ENCODE peak calls at places on chromosomes 4 and X, in nine cellular contexts. I, J, L, S, D, O, M, X and C are unnamed samples.

GRCh38 chr4:52958232-52958631 is 96.1 kb downstream of the RASL11B start:
- DNase-seq in I (no peak), J (no peak), L (no peak), S (no peak), D (no peak), O (no peak), M (no peak), X (no peak), C (no peak)

GRCh38 chr4:169314906-169315305 is 44.1 kb upstream of the SH3RF1 start:
- DNase-seq in I (peak), J (no peak), L (no peak), S (no peak), D (peak), O (peak), M (no peak), X (peak), C (no peak)

GRCh38 chr4:122163301-122163700 is 11.2 kb downstream of the BLTP1 start:
- DNase-seq in I (no peak), J (no peak), L (no peak), S (no peak), D (no peak), O (no peak), M (no peak), X (no peak), C (no peak)

GRCh38 chr4:145937021-145937861 is 1.4 kb downstream of the ZNF827 start:
- DNase-seq in I (peak), J (peak), L (peak), S (no peak), D (peak), O (peak), M (peak), X (peak), C (no peak)

GRCh38 chr4:164779080-164779479 is 25.1 kb downstream of the SMIM31 start:
- DNase-seq in I (no peak), J (no peak), L (no peak), S (no peak), D (no peak), O (no peak), M (peak), X (no peak), C (no peak)

GRCh38 chrX:34656842-34657780 is at the start of gene TMEM47:
- DNase-seq in I (peak), J (no peak), L (peak), S (no peak), D (peak), O (peak), M (peak), X (peak), C (peak)

GRCh38 chr4:83266689-83267088 is 17.9 kb downstream of the COQ2 start:
- DNase-seq in I (no peak), J (no peak), L (no peak), S (no peak), D (no peak), O (no peak), M (peak), X (no peak), C (no peak)

GRCh38 chr4:7802093-7802726 is 137.5 kb downstream of the AFAP1 start:
- DNase-seq in I (peak), J (peak), L (peak), S (peak), D (peak), O (peak), M (peak), X (peak), C (peak)

GRCh38 chr4:14749910-14750309 is 252.4 kb upstream of the CPEB2 start:
- DNase-seq in I (no peak), J (no peak), L (no peak), S (no peak), D (peak), O (no peak), M (peak), X (peak), C (no peak)

GRCh38 chr4:174607792-174608191 is 85.5 kb upstream of the HPGD start:
- DNase-seq in I (no peak), J (no peak), L (no peak), S (no peak), D (no peak), O (no peak), M (no peak), X (no peak), C (no peak)

GRCh38 chr4:110020139-110020538 is 107.5 kb downstream of the EGF start:
- DNase-seq in I (no peak), J (no peak), L (no peak), S (no peak), D (no peak), O (no peak), M (no peak), X (no peak), C (no peak)

GRCh38 chr4:89837385-89837995 is 529 bp upstream of the SNCA start:
- DNase-seq in I (no peak), J (no peak), L (peak), S (no peak), D (peak), O (no peak), M (no peak), X (peak), C (peak)

GRCh38 chr4:95190751-95191436 is 357.9 kb downstream of the UNC5C start:
- DNase-seq in I (no peak), J (no peak), L (no peak), S (no peak), D (peak), O (no peak), M (no peak), X (no peak), C (no peak)

GRCh38 chr4:157576671-157577070 is 356.1 kb downstream of the GRIA2 start:
- DNase-seq in I (no peak), J (no peak), L (no peak), S (no peak), D (no peak), O (no peak), M (no peak), X (no peak), C (no peak)

GRCh38 chrX:22135171-22135711 is 103.1 kb downstream of the PHEX start:
- DNase-seq in I (no peak), J (no peak), L (no peak), S (peak), D (peak), O (no peak), M (peak), X (peak), C (no peak)

GRCh38 chr4:81495308-81495707 is 23.6 kb upstream of the RASGEF1B start:
- DNase-seq in I (no peak), J (no peak), L (no peak), S (no peak), D (no peak), O (no peak), M (no peak), X (no peak), C (no peak)

GRCh38 chrX:129781134-129782014 is 1.6 kb downstream of the SASH3 start:
- DNase-seq in I (no peak), J (peak), L (no peak), S (no peak), D (no peak), O (peak), M (peak), X (no peak), C (no peak)

GRCh38 chr4:145213245-145213644 is 32.9 kb upstream of the OTUD4 start:
- DNase-seq in I (no peak), J (no peak), L (no peak), S (no peak), D (no peak), O (no peak), M (no peak), X (no peak), C (no peak)

GRCh38 chrX:109952050-109952449 is 50.9 kb upstream of the TMEM164 start:
- DNase-seq in I (no peak), J (no peak), L (no peak), S (peak), D (peak), O (peak), M (no peak), X (no peak), C (no peak)

GRCh38 chr4:76611164-76611563 is 176.1 kb downstream of the SHROOM3 start:
- DNase-seq in I (no peak), J (no peak), L (no peak), S (no peak), D (no peak), O (no peak), M (no peak), X (no peak), C (no peak)

GRCh38 chr4:15376594-15376993 is 51.2 kb upstream of the C1QTNF7 start:
- DNase-seq in I (no peak), J (no peak), L (no peak), S (no peak), D (peak), O (no peak), M (peak), X (peak), C (no peak)

GRCh38 chr4:11416071-11416766 is 12.5 kb downstream of the HS3ST1 start:
- DNase-seq in I (no peak), J (no peak), L (no peak), S (no peak), D (no peak), O (no peak), M (no peak), X (no peak), C (no peak)

GRCh38 chr4:1060121-1060520 is 48.7 kb downstream of the FGFRL1 start:
- DNase-seq in I (peak), J (no peak), L (no peak), S (no peak), D (no peak), O (no peak), M (no peak), X (no peak), C (no peak)

GRCh38 chr4:8533274-8533865 is 46.8 kb upstream of the GPR78 start:
- DNase-seq in I (no peak), J (no peak), L (no peak), S (no peak), D (no peak), O (no peak), M (peak), X (no peak), C (no peak)

GRCh38 chrX:123184858-123185251 is 777 bp downstream of the GRIA3 start:
- DNase-seq in I (peak), J (no peak), L (peak), S (no peak), D (no peak), O (no peak), M (no peak), X (peak), C (peak)

GRCh38 chr4:80452768-80453167 is 117.2 kb downstream of the CFAP299 start:
- DNase-seq in I (no peak), J (no peak), L (no peak), S (no peak), D (no peak), O (no peak), M (no peak), X (peak), C (no peak)

GRCh38 chr4:23967281-23967680 is 77.4 kb upstream of the PPARGC1A start:
- DNase-seq in I (no peak), J (no peak), L (no peak), S (no peak), D (no peak), O (no peak), M (no peak), X (no peak), C (no peak)
- TF ChIP-seq CTCF in I (no peak), J (no peak), L (no peak), S (no peak), D (no peak), O (no peak), M (no peak), X (no peak), C (no peak)

GRCh38 chr4:23966720-23967119 is 76.9 kb upstream of the PPARGC1A start:
- DNase-seq in I (no peak), J (no peak), L (no peak), S (no peak), D (peak), O (no peak), M (no peak), X (peak), C (no peak)
- TF ChIP-seq CTCF in I (no peak), J (no peak), L (peak), S (no peak), D (no peak), O (no peak), M (peak), X (peak), C (peak)

GRCh38 chr4:64584981-64585557 is 175.8 kb upstream of the TECRL start:
- DNase-seq in I (no peak), J (no peak), L (peak), S (no peak), D (peak), O (no peak), M (no peak), X (peak), C (no peak)
- TF ChIP-seq CTCF in I (peak), J (peak), L (peak), S (peak), D (peak), O (no peak), M (peak), X (peak), C (peak)

GRCh38 chr4:5385741-5386251 is 322.6 kb downstream of the EVC2 start:
- DNase-seq in I (no peak), J (no peak), L (no peak), S (no peak), D (no peak), O (no peak), M (no peak), X (no peak), C (no peak)

GRCh38 chr4:5386921-5387320 is 321.4 kb downstream of the EVC2 start:
- DNase-seq in I (no peak), J (no peak), L (no peak), S (no peak), D (no peak), O (no peak), M (no peak), X (no peak), C (no peak)

GRCh38 chr4:5391492-5391891 is 316.9 kb downstream of the EVC2 start:
- DNase-seq in I (no peak), J (no peak), L (no peak), S (no peak), D (no peak), O (no peak), M (peak), X (no peak), C (no peak)

GRCh38 chr4:5389756-5390155 is 318.6 kb downstream of the EVC2 start:
- DNase-seq in I (no peak), J (no peak), L (no peak), S (no peak), D (no peak), O (no peak), M (no peak), X (no peak), C (no peak)

GRCh38 chr4:5387457-5387856 is 320.9 kb downstream of the EVC2 start:
- DNase-seq in I (no peak), J (no peak), L (no peak), S (no peak), D (no peak), O (no peak), M (no peak), X (no peak), C (no peak)
- TF ChIP-seq CTCF in I (no peak), J (no peak), L (no peak), S (peak), D (no peak), O (no peak), M (no peak), X (no peak), C (no peak)

GRCh38 chrX:44943007-44943406 is 70.0 kb downstream of the KDM6A start:
- DNase-seq in I (no peak), J (no peak), L (no peak), S (no peak), D (no peak), O (no peak), M (no peak), X (no peak), C (no peak)

GRCh38 chrX:44946771-44947170 is 73.8 kb downstream of the KDM6A start:
- DNase-seq in I (no peak), J (no peak), L (no peak), S (no peak), D (peak), O (no peak), M (peak), X (peak), C (no peak)

GRCh38 chrX:44947995-44948394 is 75.0 kb downstream of the KDM6A start:
- DNase-seq in I (no peak), J (no peak), L (no peak), S (no peak), D (no peak), O (no peak), M (no peak), X (no peak), C (no peak)

GRCh38 chrX:44944894-44945293 is 71.9 kb downstream of the KDM6A start:
- DNase-seq in I (no peak), J (no peak), L (no peak), S (no peak), D (no peak), O (no peak), M (no peak), X (no peak), C (no peak)

GRCh38 chrX:44945736-44946135 is 72.7 kb downstream of the KDM6A start:
- DNase-seq in I (no peak), J (no peak), L (no peak), S (no peak), D (peak), O (no peak), M (no peak), X (no peak), C (no peak)
- TF ChIP-seq CTCF in I (no peak), J (no peak), L (no peak), S (no peak), D (no peak), O (no peak), M (peak), X (peak), C (no peak)

DNA sequence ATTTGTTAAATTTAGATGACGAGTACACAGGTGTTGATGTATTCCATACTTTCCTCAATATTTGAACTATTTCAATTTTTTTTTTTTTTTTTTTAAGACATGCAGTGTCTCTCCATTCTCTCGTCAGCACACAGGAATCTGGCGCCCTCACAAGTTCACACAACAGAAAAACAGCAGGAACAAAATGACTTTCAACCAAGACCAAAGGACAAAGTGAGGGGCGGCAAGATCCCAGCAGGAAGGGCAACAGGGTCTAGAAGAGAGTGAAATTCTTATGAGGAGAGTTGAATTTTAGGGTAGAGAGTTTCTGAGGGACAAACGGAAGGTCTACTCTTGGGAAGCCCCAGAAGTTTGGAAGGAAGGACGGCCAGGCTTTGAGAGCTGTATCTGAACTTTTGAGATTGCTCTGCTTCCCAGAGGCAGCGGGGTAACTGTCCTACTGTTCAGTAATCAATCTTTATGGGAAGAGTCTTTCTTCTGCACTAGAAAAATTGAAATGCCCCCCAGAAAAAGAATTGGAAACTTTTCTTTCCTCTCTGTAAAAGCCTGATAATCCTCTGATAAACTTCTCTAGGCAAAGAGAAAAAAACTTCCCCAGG is 760.2 kb downstream of the RAB28 start:
- DNase-seq in I (no peak), J (no peak), L (no peak), S (no peak), D (peak), O (no peak), M (no peak), X (no peak), C (no peak)
- TF ChIP-seq CTCF in I (no peak), J (no peak), L (no peak), S (no peak), D (peak), O (no peak), M (peak), X (no peak), C (no peak)

DNA sequence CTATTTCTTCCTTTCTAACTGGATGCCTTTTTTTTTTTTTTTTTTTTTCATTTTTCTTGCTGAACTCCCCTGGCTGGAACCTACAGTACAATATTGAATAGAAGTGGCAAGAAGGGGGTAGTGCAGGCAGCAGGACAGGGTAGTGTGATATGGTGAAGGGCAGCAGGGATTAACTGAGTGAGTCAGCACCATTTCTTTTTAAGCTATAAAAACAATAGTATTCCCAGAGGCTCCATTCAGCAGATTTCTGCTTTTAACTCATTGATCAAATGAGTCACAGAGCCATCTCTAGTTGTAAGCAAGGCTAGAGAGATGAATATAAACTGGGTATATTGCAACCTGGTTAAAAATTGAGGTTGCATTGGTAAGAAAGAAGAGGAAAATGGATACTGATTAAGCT is 53.6 kb upstream of the SETD7 start:
- DNase-seq in I (no peak), J (no peak), L (no peak), S (peak), D (peak), O (no peak), M (peak), X (peak), C (no peak)
- TF ChIP-seq CTCF in I (no peak), J (no peak), L (no peak), S (no peak), D (no peak), O (no peak), M (peak), X (no peak), C (no peak)

DNA sequence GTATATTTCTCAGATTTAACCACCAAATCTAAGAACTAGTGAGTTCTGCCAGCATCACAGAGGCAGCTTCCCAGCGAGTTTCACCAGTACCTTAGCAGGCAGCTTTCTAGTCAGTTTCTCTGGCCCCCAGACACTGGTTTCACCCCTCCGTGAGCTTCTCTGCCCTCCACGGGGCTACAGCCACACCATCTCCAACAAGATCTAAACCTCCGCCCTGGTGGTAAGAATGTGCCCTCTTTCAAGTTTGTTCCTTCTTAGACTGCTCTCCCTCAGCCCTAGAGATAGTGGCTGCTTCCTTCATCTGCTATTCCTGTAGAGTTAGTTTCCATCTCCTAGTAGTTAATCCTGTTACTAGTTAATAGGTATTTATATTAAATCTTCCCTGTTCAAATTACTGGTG is 60.5 kb upstream of the TAB3 start:
- DNase-seq in I (no peak), J (no peak), L (no peak), S (no peak), D (no peak), O (no peak), M (no peak), X (no peak), C (no peak)
- TF ChIP-seq CTCF in I (no peak), J (no peak), L (no peak), S (no peak), D (no peak), O (no peak), M (no peak), X (no peak), C (no peak)

DNA sequence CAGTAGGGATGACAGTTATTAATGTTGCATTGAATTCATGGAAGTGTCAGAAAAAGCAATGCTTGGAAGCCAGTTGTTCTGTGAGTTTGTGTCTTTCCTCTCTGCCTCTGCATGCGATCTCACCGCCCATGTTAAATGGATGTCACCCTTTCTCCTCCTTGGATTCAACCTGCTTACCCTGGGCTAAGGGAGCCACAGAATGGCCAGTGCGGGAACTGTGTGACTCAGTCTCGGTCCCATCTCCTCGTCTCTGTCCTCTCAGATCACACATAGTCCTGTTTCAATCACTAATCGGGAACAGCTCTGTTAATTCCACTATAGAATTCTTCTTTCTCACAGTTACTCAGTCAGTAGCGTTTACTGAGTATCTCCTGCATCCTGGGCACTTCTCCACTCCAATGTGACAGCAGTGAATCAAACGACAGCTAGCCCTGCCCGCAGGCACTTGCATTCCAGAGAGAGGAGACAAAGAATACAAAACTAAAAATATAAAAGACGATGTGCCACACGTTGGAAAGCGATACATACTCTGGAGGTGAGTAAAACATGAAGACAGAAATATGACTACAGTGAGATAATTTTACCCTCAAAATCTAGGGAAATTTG is 53.6 kb upstream of the TLR3 start:
- DNase-seq in I (no peak), J (no peak), L (no peak), S (no peak), D (peak), O (no peak), M (no peak), X (no peak), C (no peak)
- TF ChIP-seq CTCF in I (no peak), J (no peak), L (no peak), S (no peak), D (no peak), O (no peak), M (no peak), X (no peak), C (no peak)

GRCh38 chr4:137531121-137531520 is 1.2 kb downstream of the PCDH18 start:
- DNase-seq in I (no peak), J (no peak), L (no peak), S (no peak), D (no peak), O (no peak), M (no peak), X (peak), C (no peak)
- TF ChIP-seq CTCF in I (peak), J (no peak), L (no peak), S (no peak), D (no peak), O (no peak), M (peak), X (peak), C (peak)